ENCODE peak calls at places on chromosomes 4 and X, in four cellular contexts. R is K562, A is WTC11, P is GM12878. V is an unnamed sample.
A peak's percentile ranks its signal among the peaks of the same experiment; 100 is the strongest.

GRCh38 chr4:1534076-1534872 is 128.0 kb upstream of the NKX1-1 start:
- DNase-seq in R (no peak), A (no peak), P (no peak), V (no peak)

GRCh38 chr4:75633846-75634245 is 3.5 kb upstream of the CDKL2 start:
- DNase-seq in R (no peak), A (no peak), P (no peak), V (no peak)

GRCh38 chr4:94546949-94547348 is 95.2 kb downstream of the PDLIM5 start:
- DNase-seq in R (no peak), A (no peak), P (no peak), V (no peak)

GRCh38 chr4:184590196-184590595 is 59.1 kb downstream of the CASP3 start:
- DNase-seq in R (no peak), A (no peak), P (no peak), V (no peak)

GRCh38 chrX:153667931-153668396 is 5.6 kb downstream of the PNCK start:
- DNase-seq in R (peak; percentile 76), A (peak; percentile 84), P (peak; percentile 12), V (peak; percentile 87)

GRCh38 chr4:13528823-13529129 is 15.5 kb downstream of the NKX3-2 start:
- DNase-seq in R (no peak), A (no peak), P (no peak), V (peak; percentile 27)

GRCh38 chr4:133150643-133151300 is 1.7 kb downstream of the PCDH10 start:
- DNase-seq in R (no peak), A (peak; percentile 56), P (no peak), V (peak; percentile 20)

GRCh38 chrX:123339201-123339905 is 155.3 kb downstream of the GRIA3 start:
- DNase-seq in R (no peak), A (no peak), P (no peak), V (no peak)

GRCh38 chrX:17597836-17598434 is 139.4 kb upstream of the SCML1 start:
- DNase-seq in R (no peak), A (no peak), P (no peak), V (peak; percentile 17)

GRCh38 chrX:39956803-39957394 is 140.9 kb downstream of the BCOR start:
- DNase-seq in R (no peak), A (no peak), P (no peak), V (no peak)

GRCh38 chr4:749771-750666 is 44.4 kb downstream of the PCGF3 start:
- DNase-seq in R (no peak), A (no peak), P (no peak), V (no peak)

GRCh38 chrX:135114392-135114791 is 5.9 kb downstream of the ETDB start:
- DNase-seq in R (no peak), A (no peak), P (peak; percentile 61), V (no peak)

GRCh38 chr4:118911162-118911791 is 22.6 kb downstream of the SYNPO2 start:
- DNase-seq in R (no peak), A (no peak), P (no peak), V (no peak)

GRCh38 chrX:23503835-23504539 is 163.3 kb upstream of the PRDX4 start:
- DNase-seq in R (no peak), A (no peak), P (no peak), V (no peak)

GRCh38 chr4:1072830-1073446 is 40.4 kb downstream of the RNF212 start:
- DNase-seq in R (peak; percentile 75), A (peak; percentile 56), P (no peak), V (peak; percentile 61)

GRCh38 chr4:25313194-25313895 is 771 bp downstream of the ZCCHC4 start:
- DNase-seq in R (no peak), A (no peak), P (no peak), V (no peak)

GRCh38 chrX:52509916-52510315 is 6.9 kb downstream of the XAGE1B start:
- DNase-seq in R (no peak), A (no peak), P (no peak), V (no peak)

GRCh38 chrX:115344885-115345653 is 55.6 kb downstream of the LUZP4 start:
- DNase-seq in R (no peak), A (peak; percentile 26), P (no peak), V (peak; percentile 58)

GRCh38 chrX:21838937-21839333 is 482 bp upstream of the MBTPS2 start:
- DNase-seq in R (no peak), A (no peak), P (no peak), V (no peak)

GRCh38 chr4:153757407-153757806 is 2.4 kb downstream of the RNF175 start:
- DNase-seq in R (no peak), A (no peak), P (no peak), V (no peak)

GRCh38 chrX:12950851-12951589 is 23.9 kb upstream of the TMSB4X start:
- DNase-seq in R (peak; percentile 79), A (peak; percentile 71), P (peak; percentile 73), V (peak; percentile 39)

GRCh38 chrX:150525061-150525919 is 43.1 kb upstream of the MTM1 start:
- DNase-seq in R (no peak), A (no peak), P (no peak), V (no peak)

GRCh38 chrX:70166601-70167590 is 10.4 kb upstream of the DGAT2L6 start:
- DNase-seq in R (peak; percentile 16), A (no peak), P (no peak), V (no peak)

GRCh38 chr4:129355529-129355928 is 259.6 kb downstream of the C4orf33 start:
- DNase-seq in R (no peak), A (no peak), P (no peak), V (no peak)

GRCh38 chrX:41180194-41180902 is 95.1 kb downstream of the USP9X start:
- DNase-seq in R (peak; percentile 18), A (peak; percentile 14), P (peak; percentile 59), V (peak; percentile 44)

GRCh38 chr4:1164040-1164439 is 8.3 kb downstream of the SPON2 start:
- DNase-seq in R (no peak), A (no peak), P (no peak), V (no peak)

GRCh38 chrX:30938295-30938694 is 49.2 kb upstream of the TAB3 start:
- DNase-seq in R (no peak), A (no peak), P (no peak), V (no peak)

DNA sequence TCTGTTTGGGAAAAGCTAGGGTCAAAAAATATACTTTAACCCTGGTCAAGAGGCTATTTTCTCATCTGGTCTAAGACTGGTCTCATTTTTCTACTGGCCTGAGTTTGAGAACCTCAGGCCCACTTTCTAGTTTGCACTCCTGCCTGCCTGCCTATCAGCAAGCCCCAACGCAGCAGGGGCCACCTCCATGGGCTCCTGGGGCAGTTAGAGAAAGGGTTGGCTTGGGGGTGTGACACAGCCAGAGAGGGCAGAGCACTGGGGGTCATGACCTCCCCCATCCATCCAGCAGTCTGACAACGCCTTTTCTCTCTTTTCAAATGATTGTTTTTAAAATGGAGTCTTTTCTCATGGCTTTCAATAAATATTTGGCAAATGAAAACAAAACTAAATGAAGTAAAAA is 64.5 kb downstream of the RASL11B start:
- DNase-seq in R (peak; percentile 35), A (no peak), P (no peak), V (no peak)
- TF ChIP-seq USF1 in R (no peak), A (no peak), P (no peak), V (no peak)

GRCh38 chr4:82241534-82241933 is 132.3 kb downstream of the HNRNPD start:
- DNase-seq in R (no peak), A (no peak), P (no peak), V (no peak)

GRCh38 chr4:82248903-82249632 is 124.7 kb downstream of the HNRNPD start:
- DNase-seq in R (no peak), A (no peak), P (no peak), V (no peak)

GRCh38 chr4:82247629-82248028 is 126.2 kb downstream of the HNRNPD start:
- DNase-seq in R (no peak), A (peak; percentile 30), P (no peak), V (no peak)

DNA sequence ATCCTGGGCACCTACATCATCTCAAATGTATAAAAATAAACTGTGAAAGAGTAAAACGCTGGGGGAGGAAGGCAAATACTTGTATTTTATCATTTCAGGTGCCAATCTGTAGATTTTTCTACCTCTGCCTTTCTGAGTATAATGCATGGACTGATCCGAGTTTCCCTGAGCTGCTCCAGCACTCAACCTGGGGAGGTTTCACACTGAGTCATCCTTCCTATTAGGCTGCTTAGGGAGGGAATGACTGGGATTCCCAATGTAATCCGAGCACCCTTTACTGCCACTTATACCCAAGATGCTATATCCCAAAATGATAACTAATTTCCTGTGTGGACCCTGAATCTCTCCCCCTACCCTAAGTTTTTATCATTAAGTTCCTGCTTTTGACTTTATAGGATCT is 126.6 kb downstream of the HNRNPD start:
- DNase-seq in R (no peak), A (no peak), P (no peak), V (no peak)
- TF ChIP-seq USF1 in R (no peak), A (no peak), P (no peak), V (no peak)

GRCh38 chr4:15543537-15544195 is 74.0 kb downstream of the CC2D2A start:
- DNase-seq in R (no peak), A (no peak), P (no peak), V (peak; percentile 19)
- TF ChIP-seq USF1 in R (no peak), A (no peak), P (no peak), V (no peak)

GRCh38 chr4:23904639-23905061 is 14.8 kb upstream of the PPARGC1A start:
- DNase-seq in R (no peak), A (no peak), P (no peak), V (no peak)
- TF ChIP-seq USF1 in R (no peak), A (no peak), P (no peak), V (no peak)

DNA sequence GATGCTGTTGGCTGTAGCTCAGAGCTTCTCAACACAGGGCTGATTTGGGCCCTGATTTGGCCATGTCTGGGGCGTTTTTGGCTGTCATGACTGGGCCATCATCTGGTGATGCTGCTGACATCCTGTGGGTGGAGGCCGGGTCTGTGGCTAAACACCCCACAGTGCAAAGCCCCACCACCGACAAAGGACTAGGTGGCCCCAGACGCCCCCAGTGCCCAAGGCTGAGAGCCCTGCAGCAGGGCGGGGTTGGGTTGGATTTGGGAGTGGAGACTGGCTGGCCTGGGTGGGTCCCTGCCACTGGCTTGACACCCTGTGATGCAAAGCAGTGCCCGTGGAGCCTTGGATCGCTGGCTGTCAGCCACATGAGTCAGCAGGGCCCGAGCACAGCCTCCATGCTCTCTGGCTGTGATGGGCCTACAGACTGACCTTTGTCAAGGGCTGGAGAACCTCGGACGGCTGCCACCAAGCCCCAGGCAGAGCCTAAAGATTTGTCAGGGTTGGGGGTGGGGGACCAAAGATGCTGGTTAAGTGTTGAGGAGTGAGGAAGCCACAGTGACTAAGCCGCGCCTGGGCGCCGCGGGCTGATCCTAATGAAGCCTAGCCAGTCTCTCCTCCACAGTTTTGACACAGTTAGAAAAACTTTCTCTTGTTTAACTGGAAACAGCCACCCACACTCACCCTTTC is 28.3 kb downstream of the CYTL1 start:
- DNase-seq in R (peak; percentile 50), A (no peak), P (no peak), V (peak; percentile 56)
- TF ChIP-seq USF1 in R (no peak), A (no peak), P (no peak), V (no peak)

GRCh38 chrX:113058634-113059033 is 218.0 kb upstream of the AMOT start:
- DNase-seq in R (no peak), A (no peak), P (peak; percentile 2), V (no peak)
- TF ChIP-seq USF1 in R (no peak), A (no peak), P (no peak), V (no peak)

DNA sequence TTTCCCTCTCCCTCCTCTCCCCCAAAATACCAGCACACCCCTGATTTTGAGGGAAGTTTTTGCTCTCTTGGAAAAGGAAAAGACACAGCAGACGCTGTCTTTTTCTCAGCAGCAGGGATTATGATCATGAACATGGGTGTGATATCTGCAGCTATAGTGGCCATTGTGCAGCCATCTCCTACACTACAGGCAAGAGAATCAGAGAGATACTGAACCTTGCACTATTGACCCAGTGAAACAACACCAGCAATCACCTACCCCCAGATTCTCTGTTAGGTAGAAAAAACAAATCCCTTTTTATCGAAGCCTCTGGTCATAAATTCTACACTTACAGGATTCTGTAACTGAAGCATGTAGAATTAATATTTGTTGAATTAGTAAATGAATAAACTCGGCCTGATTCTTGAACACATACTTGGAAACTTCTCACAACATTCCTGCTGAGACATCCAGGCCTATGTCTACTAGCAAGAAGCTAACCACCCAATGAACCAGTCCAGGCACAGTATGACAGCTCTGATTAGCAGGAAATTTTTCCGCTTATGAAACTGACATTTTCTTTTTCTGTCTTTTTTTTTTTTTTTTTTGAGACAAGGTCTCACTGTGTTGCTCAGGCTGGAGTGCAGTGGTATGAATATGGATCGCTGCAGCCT is 5.0 kb upstream of the AFAP1 start:
- DNase-seq in R (no peak), A (no peak), P (no peak), V (no peak)
- TF ChIP-seq USF1 in R (no peak), A (no peak), P (no peak), V (no peak)